ENCODE peak calls at places on chromosome 3, in four cellular contexts. E, A, Z and Y are unnamed samples.

GRCh38 chr3:42660131-42660715 is 6.7 kb downstream of the ZBTB47 start:
- DNase-seq in E (no peak), Z (no peak), A (no peak), Y (no peak)

GRCh38 chr3:136659253-136659652 is 92.9 kb downstream of the STAG1 start:
- DNase-seq in Z (no peak), A (no peak), E (no peak), Y (peak; percentile 21)

GRCh38 chr3:61564405-61565059 is 3.2 kb downstream of the PTPRG start:
- DNase-seq in E (peak; percentile 96), A (no peak), Z (no peak), Y (peak; percentile 7)

GRCh38 chr3:177995733-177996085 is 540.5 kb upstream of the KCNMB2 start:
- DNase-seq in Z (no peak), E (no peak), A (no peak), Y (no peak)

GRCh38 chr3:188164248-188164687 is 10.3 kb downstream of the LPP start:
- DNase-seq in Z (peak; percentile 62), A (no peak), E (no peak), Y (no peak)

GRCh38 chr3:189363856-189364255 is 192.1 kb downstream of the TPRG1 start:
- DNase-seq in Z (no peak), A (no peak), E (no peak), Y (no peak)

GRCh38 chr3:61940241-61940640 is 378.9 kb downstream of the PTPRG start:
- DNase-seq in E (no peak), A (no peak), Z (no peak), Y (no peak)

GRCh38 chr3:126531051-126531330 is 7.0 kb downstream of the CHST13 start:
- DNase-seq in Z (no peak), A (no peak), E (no peak), Y (no peak)

GRCh38 chr3:161253711-161254110 is 32.6 kb downstream of the NMD3 start:
- DNase-seq in A (no peak), Z (no peak), E (no peak), Y (no peak)

GRCh38 chr3:129624347-129625070 is 18.0 kb upstream of the PLXND1 start:
- DNase-seq in Z (no peak), A (no peak), E (no peak), Y (no peak)

GRCh38 chr3:45003859-45004258 is 22.2 kb upstream of the CLEC3B start:
- DNase-seq in E (no peak), A (no peak), Z (no peak), Y (no peak)

GRCh38 chr3:194541483-194541882 is 54.7 kb upstream of the ATP13A3 start:
- DNase-seq in E (no peak), A (no peak), Z (no peak), Y (no peak)

GRCh38 chr3:187122261-187122660 is 17.0 kb downstream of the RPL39L start:
- DNase-seq in Z (no peak), A (no peak), E (no peak), Y (no peak)

GRCh38 chr3:105661461-105661860 is 207.4 kb downstream of the CBLB start:
- DNase-seq in E (no peak), Z (no peak), A (no peak), Y (no peak)

GRCh38 chr3:15982667-15983145 is 184.9 kb upstream of the ANKRD28 start:
- DNase-seq in A (no peak), Z (peak; percentile 10), E (no peak), Y (no peak)

GRCh38 chr3:144743325-144743724 is 771.7 kb downstream of the DIPK2A start:
- DNase-seq in Z (no peak), E (no peak), A (no peak), Y (no peak)

GRCh38 chr3:149844073-149844472 is 31.1 kb downstream of the RNF13 start:
- DNase-seq in Z (no peak), A (no peak), E (no peak), Y (no peak)

GRCh38 chr3:168426196-168426595 is 330.5 kb upstream of the GOLIM4 start:
- DNase-seq in Z (no peak), E (no peak), A (no peak), Y (no peak)

GRCh38 chr3:72246685-72247084 is 461.7 kb upstream of the PROK2 start:
- DNase-seq in Z (no peak), E (no peak), A (no peak), Y (no peak)

GRCh38 chr3:11818033-11818432 is 28.7 kb downstream of the TAMM41 start:
- DNase-seq in A (no peak), Z (no peak), E (no peak), Y (no peak)

GRCh38 chr3:124117486-124117885 is 125.6 kb upstream of the ROPN1 start:
- DNase-seq in A (no peak), Z (no peak), E (no peak), Y (no peak)

GRCh38 chr3:159077860-159078259 is 276.0 kb downstream of the MFSD1 start:
- DNase-seq in A (no peak), E (no peak), Z (no peak), Y (no peak)

GRCh38 chr3:14862661-14863230 is 44.0 kb downstream of the FGD5 start:
- DNase-seq in A (no peak), Z (no peak), E (no peak), Y (no peak)

GRCh38 chr3:183253364-183253960 is 409 bp downstream of the B3GNT5 start:
- DNase-seq in E (peak; percentile 71), A (no peak), Z (no peak), Y (peak; percentile 50)

GRCh38 chr3:33949074-33949473 is 150.6 kb downstream of the PDCD6IP start:
- DNase-seq in A (no peak), E (no peak), Z (no peak), Y (no peak)

DNA sequence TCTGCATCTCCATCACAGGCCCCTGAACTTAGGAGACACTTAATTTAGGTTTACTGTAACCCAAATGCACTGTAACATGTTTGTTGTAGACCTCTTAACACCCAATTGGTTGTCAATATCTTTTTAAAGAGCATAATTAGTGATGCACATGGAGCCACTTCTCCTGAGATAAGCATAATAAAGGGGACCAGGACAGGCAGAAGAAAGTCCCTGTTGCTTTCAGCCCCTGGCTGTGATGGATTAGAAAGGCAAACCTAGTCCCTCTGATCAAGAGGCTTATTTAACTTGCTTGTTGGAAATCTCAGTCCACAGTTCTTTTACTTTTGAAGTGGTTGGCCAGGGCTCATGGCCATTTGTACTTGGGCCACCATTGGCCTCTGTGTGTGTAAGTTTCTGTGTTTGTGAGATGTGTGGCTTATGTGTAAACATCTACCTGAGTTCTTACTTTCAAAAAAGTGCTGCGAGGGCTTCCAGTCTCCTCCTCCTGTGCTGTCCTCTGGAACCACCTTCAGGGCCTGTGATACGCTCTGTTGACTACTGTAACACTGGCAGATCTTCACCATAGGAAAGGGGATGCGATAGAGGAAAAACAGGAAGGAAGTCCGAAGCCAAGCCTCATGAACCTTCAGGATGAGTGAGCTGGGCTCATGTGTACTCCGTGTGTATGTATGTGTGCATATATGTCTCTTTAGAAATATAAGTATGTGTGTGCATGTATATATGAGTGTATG is 136.2 kb downstream of the EPHB1 start:
- DNase-seq in E (no peak), Z (no peak), A (no peak), Y (no peak)
- H3K4me1 ChIP-seq in E (peaks cover 4% of the 10 kb centered on the region), Z (no peaks in the 10 kb centered on the region), A (peaks cover 27% of the 10 kb centered on the region), Y (no peaks in the 10 kb centered on the region)

DNA sequence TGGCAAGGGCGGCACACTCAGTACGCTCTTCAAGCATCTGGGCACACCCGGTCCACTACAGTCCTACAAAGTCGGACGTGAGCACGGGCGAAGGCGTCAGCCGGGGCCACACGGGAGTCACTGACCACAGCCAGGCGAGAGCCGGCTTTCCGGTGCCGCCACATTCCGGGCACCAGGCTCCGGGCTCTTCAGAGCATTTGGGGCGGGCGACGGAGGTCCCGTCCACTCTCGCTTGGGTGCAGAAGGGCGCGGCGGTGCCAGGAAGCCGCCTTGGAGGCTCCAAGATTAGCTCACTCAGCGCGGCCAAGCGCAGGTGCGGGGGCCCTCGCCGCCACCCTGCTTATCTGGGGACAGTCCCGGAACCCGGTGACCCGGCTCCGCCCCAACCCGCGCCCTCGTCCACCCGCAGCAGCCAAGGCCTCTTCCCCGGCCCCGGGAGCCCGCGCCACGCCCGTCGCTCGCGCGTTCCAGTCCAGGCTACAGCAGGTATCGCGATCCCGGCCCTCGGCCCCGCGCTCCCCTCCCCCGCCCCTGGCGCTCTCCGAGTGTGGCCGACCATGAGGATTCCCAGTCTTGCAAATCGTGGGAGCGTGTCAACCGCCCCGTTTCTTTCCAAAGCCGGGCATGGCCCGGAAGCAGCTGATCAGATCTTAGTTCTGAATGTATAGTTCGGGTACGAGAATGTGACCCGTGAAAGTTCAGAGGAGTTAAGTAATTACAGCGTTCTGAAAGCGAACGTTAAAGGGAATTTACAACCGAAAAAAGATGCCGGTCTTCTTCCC is at the start of gene ADPRH:
- DNase-seq in A (no peak), E (peak; percentile 88), Z (peak; percentile 27), Y (peak; percentile 67)
- TF ChIP-seq ZNF274 in A (no peak), E (no peak), Z (no peak), Y (no peak)

GRCh38 chr3:18466136-18466535 is 41.0 kb upstream of the SATB1 start:
- DNase-seq in A (no peak), E (no peak), Z (no peak), Y (no peak)

GRCh38 chr3:18474202-18474601 is 49.1 kb upstream of the SATB1 start:
- DNase-seq in Z (no peak), A (no peak), E (no peak), Y (no peak)

GRCh38 chr3:18469775-18470174 is 44.6 kb upstream of the SATB1 start:
- DNase-seq in A (no peak), Z (no peak), E (no peak), Y (no peak)
- TF ChIP-seq EGR1 in A (no peak), Z (no peak), E (no peak), Y (no peak)

GRCh38 chr3:172127929-172128580 is 88.7 kb downstream of the FNDC3B start:
- DNase-seq in A (no peak), Z (no peak), E (no peak), Y (no peak)

GRCh38 chr3:172127141-172127540 is 87.8 kb downstream of the FNDC3B start:
- DNase-seq in Z (no peak), E (no peak), A (no peak), Y (no peak)

GRCh38 chr3:172129868-172130751 is 90.7 kb downstream of the FNDC3B start:
- DNase-seq in A (no peak), E (no peak), Z (peak; percentile 91), Y (peak; percentile 90)

GRCh38 chr3:172129534-172129867 is 90.1 kb downstream of the FNDC3B start:
- DNase-seq in A (no peak), E (no peak), Z (no peak), Y (no peak)

DNA sequence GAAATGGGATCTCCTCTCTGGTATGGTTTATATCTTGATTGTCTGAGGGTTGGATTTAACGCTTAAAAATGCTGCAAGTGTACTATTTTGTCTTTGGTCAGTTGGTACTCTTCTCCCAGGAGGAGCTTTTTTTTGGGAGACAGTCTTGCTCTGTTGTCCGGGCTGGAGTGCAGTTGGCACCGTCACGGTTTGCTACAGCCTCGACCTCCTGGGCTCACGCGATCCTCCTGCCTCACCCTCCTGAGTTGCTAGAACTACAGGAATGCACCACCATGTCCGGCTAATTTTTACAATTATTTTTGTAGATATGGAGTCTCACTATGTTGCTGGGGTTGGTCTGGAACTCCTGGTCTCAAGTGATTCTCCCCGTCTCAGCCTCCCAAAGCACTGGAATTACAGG is 89.5 kb downstream of the FNDC3B start:
- DNase-seq in E (no peak), A (no peak), Z (no peak), Y (no peak)
- H3K4me1 ChIP-seq in E (no peaks in the 10 kb centered on the region), A (peaks cover 20% of the 10 kb centered on the region), Z (peaks cover 31% of the 10 kb centered on the region), Y (peaks cover 4% of the 10 kb centered on the region)

GRCh38 chr3:8712045-8712870 is 21.3 kb upstream of the CAV3 start:
- DNase-seq in E (no peak), Z (no peak), A (no peak), Y (no peak)
- TF ChIP-seq ZNF274 in E (no peak), Z (no peak), A (no peak), Y (no peak)